ENCODE peak calls at places on chromosomes 4 and X, in seven cellular contexts. V, X, M, H, O, E and S are unnamed samples.

GRCh38 chr4:3532714-3533336 is 603 bp upstream of the LRPAP1 start:
- DNase-seq in V (no peak), X (no peak), M (peak; percentile 73), H (peak; percentile 59), O (no peak), E (no peak), S (no peak)

GRCh38 chrX:107567370-107567769 is 60.9 kb upstream of the PRPS1 start:
- DNase-seq in V (no peak), X (no peak), M (no peak), H (no peak), O (no peak), E (no peak), S (no peak)

GRCh38 chr4:146033149-146033548 is 94.5 kb upstream of the ZNF827 start:
- DNase-seq in V (no peak), X (no peak), M (peak; percentile 56), H (peak; percentile 51), O (peak; percentile 43), E (no peak), S (no peak)

GRCh38 chr4:105666693-105667092 is 41.8 kb downstream of the INTS12 start:
- DNase-seq in V (peak; percentile 16), X (peak; percentile 38), M (peak; percentile 37), H (no peak), O (peak; percentile 59), E (no peak), S (no peak)

GRCh38 chrX:1223253-1223621 is 10.8 kb upstream of the CRLF2 start:
- DNase-seq in V (no peak), X (no peak), M (no peak), H (no peak), O (no peak), E (no peak), S (no peak)

GRCh38 chr4:174408841-174409552 is 113.3 kb downstream of the HPGD start:
- DNase-seq in V (no peak), X (no peak), M (no peak), H (no peak), O (peak; percentile 55), E (no peak), S (no peak)

GRCh38 chr4:4541040-4541631 is 712 bp downstream of the STX18 start:
- DNase-seq in V (peak; percentile 65), X (peak; percentile 86), M (peak; percentile 43), H (no peak), O (peak; percentile 91), E (no peak), S (no peak)

GRCh38 chr4:185127021-185127925 is 15.8 kb upstream of the SLC25A4 start:
- DNase-seq in V (no peak), X (peak; percentile 27), M (peak; percentile 57), H (peak; percentile 64), O (peak; percentile 37), E (peak; percentile 77), S (no peak)

GRCh38 chr4:21901831-21902230 is 46.7 kb downstream of the KCNIP4 start:
- DNase-seq in V (peak; percentile 62), X (peak; percentile 18), M (no peak), H (no peak), O (no peak), E (no peak), S (no peak)

GRCh38 chrX:39238017-39238416 is 436.8 kb downstream of the MID1IP1 start:
- DNase-seq in V (no peak), X (no peak), M (no peak), H (no peak), O (no peak), E (no peak), S (no peak)
- H2BK120ac ChIP-seq in V (no peak overlapping the region), X (no peak overlapping the region), M (no peak overlapping the region), H (no peak overlapping the region), O (no peak overlapping the region), E (no peak overlapping the region), S (no peak overlapping the region)

GRCh38 chr4:24831637-24832036 is 36.3 kb downstream of the SOD3 start:
- DNase-seq in V (no peak), X (no peak), M (no peak), H (no peak), O (peak; percentile 45), E (no peak), S (no peak)
- H2BK120ac ChIP-seq in V (no peak overlapping the region), X (no peak overlapping the region), M (no peak overlapping the region), H (no peak overlapping the region), O (no peak overlapping the region), E (no peak overlapping the region), S (no peak overlapping the region)

GRCh38 chr4:153449338-153449737 is 16.8 kb upstream of the TMEM131L start:
- DNase-seq in V (no peak), X (no peak), M (no peak), H (no peak), O (no peak), E (no peak), S (no peak)

GRCh38 chr4:153448003-153448731 is 18.0 kb upstream of the TMEM131L start:
- DNase-seq in V (peak; percentile 81), X (peak; percentile 44), M (no peak), H (no peak), O (no peak), E (no peak), S (no peak)

GRCh38 chr4:153450545-153450917 is 15.6 kb upstream of the TMEM131L start:
- DNase-seq in V (no peak), X (no peak), M (no peak), H (no peak), O (no peak), E (no peak), S (no peak)

GRCh38 chr4:153451931-153452660 is 14.1 kb upstream of the TMEM131L start:
- DNase-seq in V (no peak), X (peak; percentile 16), M (peak; percentile 91), H (peak; percentile 82), O (no peak), E (peak; percentile 67), S (no peak)

DNA sequence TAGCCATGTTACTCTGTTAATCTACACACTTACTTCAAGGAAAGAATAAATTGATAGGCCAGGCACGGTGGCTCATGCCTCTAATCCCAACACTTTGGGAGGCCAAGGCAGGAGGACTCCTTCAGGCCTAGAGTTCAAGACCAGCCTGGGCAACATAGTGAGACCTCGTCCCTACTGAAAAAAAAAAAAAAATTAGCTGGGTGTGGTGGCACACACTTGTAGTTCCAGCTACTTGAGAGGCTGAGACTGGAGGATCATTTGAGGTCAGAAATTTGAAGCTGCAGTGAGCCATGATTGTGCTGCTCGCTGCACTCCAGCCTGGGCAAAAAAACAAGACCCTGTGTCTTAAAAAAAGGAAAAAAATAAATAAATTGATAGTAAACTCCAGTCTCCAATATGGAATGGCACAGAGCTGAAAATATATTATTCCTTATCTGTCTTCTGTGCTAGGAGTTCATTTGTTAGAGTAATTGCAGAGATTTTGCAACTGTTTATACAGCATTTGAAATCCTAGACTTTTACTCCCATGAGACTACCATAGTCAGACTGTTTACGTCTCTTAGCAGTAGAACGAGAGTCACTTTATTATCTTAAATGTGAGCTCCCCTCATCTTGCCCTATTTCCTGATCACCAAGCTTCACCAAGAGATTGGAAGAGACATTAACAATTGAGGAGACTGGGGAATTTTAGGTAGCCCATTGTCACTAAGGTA is 18.8 kb upstream of the TMEM131L start:
- DNase-seq in V (peak; percentile 83), X (peak; percentile 82), M (no peak), H (no peak), O (no peak), E (no peak), S (no peak)
- H2BK120ac ChIP-seq in V (no peak overlapping the region), X (no peak overlapping the region), M (no peak overlapping the region), H (no peak overlapping the region), O (no peak overlapping the region), E (no peak overlapping the region), S (no peak overlapping the region)

DNA sequence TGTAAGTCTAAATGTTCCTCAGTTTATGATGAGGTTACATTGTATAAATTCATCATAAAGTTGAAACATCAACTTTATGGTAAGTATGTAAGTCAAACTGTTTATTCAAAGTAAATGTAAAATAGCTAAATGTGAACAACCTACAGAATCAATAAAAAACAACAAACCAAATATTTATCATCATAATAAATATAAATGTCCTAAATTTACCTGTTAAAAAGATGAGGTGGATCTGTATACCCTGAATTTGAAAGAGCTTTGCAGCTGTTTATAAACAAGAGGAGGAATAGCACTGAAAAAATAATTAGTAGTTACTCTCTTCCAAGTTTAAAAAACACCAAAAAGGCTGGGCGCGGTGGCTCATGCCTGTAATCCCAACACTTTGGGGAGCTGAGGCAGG is 13.7 kb downstream of the ABHD18 start:
- DNase-seq in V (no peak), X (no peak), M (no peak), H (no peak), O (no peak), E (no peak), S (no peak)
- H2BK120ac ChIP-seq in V (no peak overlapping the region), X (no peak overlapping the region), M (no peak overlapping the region), H (no peak overlapping the region), O (no peak overlapping the region), E (no peak overlapping the region), S (no peak overlapping the region)

DNA sequence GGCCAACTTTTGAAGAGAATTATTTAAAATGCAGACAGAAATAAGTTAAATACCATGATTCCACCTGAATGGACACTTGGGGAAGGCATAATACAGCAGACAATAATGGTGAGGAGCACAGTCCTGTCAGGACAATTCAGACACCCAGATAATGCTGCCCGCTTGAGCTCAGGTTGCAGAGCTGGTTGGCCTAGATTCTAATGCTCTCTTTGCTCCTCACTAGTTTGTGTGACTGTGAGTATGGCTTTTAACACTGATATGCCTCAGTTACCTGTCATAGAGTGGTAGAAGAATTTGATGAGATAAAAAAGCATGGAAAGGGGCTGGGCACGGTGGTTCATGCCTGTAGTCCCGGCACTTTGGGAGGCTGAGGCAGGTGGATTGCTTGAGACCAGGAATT is 62.1 kb downstream of the SH3KBP1 start:
- DNase-seq in V (no peak), X (no peak), M (no peak), H (no peak), O (peak; percentile 83), E (no peak), S (no peak)
- H2BK120ac ChIP-seq in V (no peak overlapping the region), X (no peak overlapping the region), M (no peak overlapping the region), H (no peak overlapping the region), O (peak overlapping the region; percentile 33), E (no peak overlapping the region), S (no peak overlapping the region)

DNA sequence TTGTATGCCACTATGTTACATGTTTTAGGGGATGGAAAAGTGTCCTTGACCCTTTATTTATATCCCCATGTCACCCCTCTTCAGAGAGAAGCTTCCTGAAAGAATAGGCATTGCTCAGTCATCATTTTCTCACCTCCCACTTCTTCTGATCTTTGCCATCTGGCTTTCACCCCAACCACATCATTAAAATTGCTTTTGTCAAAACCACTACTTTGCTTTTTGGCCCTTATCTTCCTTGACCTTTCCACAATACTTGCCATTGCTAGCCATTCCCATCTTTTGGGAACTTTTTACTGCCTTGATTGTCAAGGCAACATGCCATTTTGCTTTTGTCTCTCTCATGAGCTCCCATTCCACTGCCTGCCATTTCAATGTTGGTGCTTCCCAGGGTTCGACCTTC is 14.9 kb upstream of the FAM9B start:
- DNase-seq in V (no peak), X (no peak), M (no peak), H (no peak), O (no peak), E (no peak), S (no peak)
- H2BK120ac ChIP-seq in V (no peak overlapping the region), X (no peak overlapping the region), M (no peak overlapping the region), H (no peak overlapping the region), O (no peak overlapping the region), E (no peak overlapping the region), S (no peak overlapping the region)